ENCODE peak calls at places on chromosome 16, in five cellular contexts. B is OCI-LY7, X is neural progenitor cell, Y is HCT116, L is PC-3. F is an unnamed sample.

GRCh38 chr16:66334856-66335255 is 31.6 kb upstream of the CDH5 start:
- DNase-seq in Y (no peak), L (no peak), X (no peak), B (no peak), F (no peak)

GRCh38 chr16:81863630-81864352 is 84.7 kb downstream of the PLCG2 start:
- DNase-seq in Y (no peak), B (peak; percentile 91), X (peak; percentile 33), L (no peak), F (no peak)

GRCh38 chr16:76943936-76944335 is 247.1 kb upstream of the MON1B start:
- DNase-seq in L (no peak), B (no peak), X (no peak), Y (no peak), F (no peak)

GRCh38 chr16:1330260-1330914 is 3.1 kb upstream of the BAIAP3 start:
- DNase-seq in L (peak; percentile 57), B (peak; percentile 29), Y (no peak), X (no peak), F (no peak)

GRCh38 chr16:12516621-12517309 is 286.9 kb downstream of the CPPED1 start:
- DNase-seq in Y (no peak), X (no peak), L (no peak), B (no peak), F (no peak)

GRCh38 chr16:22029632-22030031 is 21.7 kb downstream of the MOSMO start:
- DNase-seq in X (no peak), B (no peak), Y (no peak), L (no peak), F (no peak)

GRCh38 chr16:3023415-3023668 is 400 bp downstream of the HCFC1R1 start:
- DNase-seq in X (no peak), Y (peak; percentile 73), B (no peak), L (peak; percentile 87), F (peak; percentile 76)

GRCh38 chr16:54817432-54817831 is 113.2 kb upstream of the IRX5 start:
- DNase-seq in Y (no peak), B (peak; percentile 38), L (peak; percentile 4), X (peak; percentile 26), F (no peak)

GRCh38 chr16:53048139-53048915 is 4.4 kb downstream of the CHD9NB start:
- DNase-seq in X (no peak), L (no peak), B (no peak), Y (no peak), F (peak; percentile 41)

DNA sequence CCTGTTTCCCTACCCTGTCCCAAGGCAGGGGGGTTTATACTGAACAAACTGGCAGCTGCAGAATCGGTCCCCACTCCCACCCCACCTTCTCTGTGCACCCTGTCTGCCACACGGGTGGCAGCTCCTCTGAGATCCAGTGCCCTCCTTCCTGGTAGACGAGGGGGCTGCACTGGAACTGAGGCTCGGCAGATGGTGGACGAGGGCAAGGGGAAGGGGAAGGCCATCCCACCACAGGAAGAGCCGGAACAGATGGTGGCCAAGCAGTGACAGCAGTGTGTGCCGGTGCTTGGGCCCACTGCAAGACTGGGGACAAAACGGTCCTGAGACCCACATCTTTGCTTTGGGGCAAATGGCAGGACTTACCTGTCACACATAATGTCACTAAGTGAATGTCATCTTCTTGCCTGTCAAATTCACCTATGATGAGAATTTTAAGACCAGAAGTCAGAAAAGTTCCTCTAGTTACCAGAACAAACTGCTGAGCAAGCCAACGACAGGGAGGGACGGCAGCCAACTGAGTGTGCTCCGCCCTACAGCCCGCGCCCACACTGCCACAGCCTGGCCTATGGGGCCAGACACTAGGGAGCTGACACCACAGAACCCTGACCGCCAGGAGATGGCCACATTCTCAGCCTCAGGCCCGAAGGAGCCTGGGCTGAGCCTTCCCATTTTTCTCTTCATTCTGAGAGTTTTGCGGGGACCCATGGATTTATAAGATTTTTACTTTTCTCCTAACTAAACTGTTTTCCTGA is 14.4 kb downstream of the NTAN1 start:
- DNase-seq in L (no peak), B (no peak), X (peak; percentile 29), Y (no peak), F (no peak)
- TF ChIP-seq CTCF in L (no peak), B (no peak), X (no peak), Y (no peak), F (no peak)

DNA sequence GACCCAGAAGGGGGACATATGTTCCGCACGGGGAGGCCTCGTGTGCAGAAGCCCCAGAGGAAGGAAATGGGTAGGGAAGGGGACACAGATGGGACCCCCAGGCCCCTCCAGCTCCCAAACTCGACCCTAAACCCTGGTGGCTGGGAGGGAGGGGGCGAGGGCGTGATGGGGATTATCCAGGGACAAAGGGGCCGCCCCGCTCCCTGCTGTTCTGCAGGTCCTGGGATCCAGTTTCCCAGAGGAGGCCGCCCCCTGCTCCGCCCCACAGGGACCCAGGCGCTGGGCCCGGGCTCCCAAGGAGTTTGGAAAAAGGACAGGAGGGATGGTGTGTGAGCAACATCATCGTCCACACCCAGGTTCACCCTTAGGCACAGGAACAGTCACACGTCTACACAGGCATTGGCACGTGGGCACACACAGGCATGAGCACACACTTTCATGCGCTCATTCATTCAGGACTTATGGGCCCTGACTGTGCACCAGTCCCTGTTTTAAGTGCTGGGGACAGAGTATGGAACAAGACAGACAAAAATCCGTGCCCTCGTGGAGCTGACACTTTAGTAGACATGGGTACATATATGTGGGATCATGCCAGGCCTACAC is 12.8 kb upstream of the FBXL19 start:
- DNase-seq in B (no peak), Y (no peak), X (peak; percentile 76), L (no peak), F (no peak)
- TF ChIP-seq EZH2phosphoT487 in B (no peak), Y (no peak), X (no peak), L (no peak), F (no peak)

GRCh38 chr16:85128079-85128837 is 16.0 kb upstream of the CIBAR2 start:
- DNase-seq in X (no peak), L (no peak), Y (no peak), B (no peak), F (no peak)

GRCh38 chr16:85125570-85126382 is 13.5 kb upstream of the CIBAR2 start:
- DNase-seq in Y (no peak), X (no peak), L (no peak), B (no peak), F (no peak)

GRCh38 chr16:85124636-85125346 is 12.5 kb upstream of the CIBAR2 start:
- DNase-seq in Y (no peak), X (no peak), B (no peak), L (no peak), F (no peak)

GRCh38 chr16:85126383-85126730 is 14.1 kb upstream of the CIBAR2 start:
- DNase-seq in L (no peak), Y (no peak), B (no peak), X (no peak), F (no peak)

DNA sequence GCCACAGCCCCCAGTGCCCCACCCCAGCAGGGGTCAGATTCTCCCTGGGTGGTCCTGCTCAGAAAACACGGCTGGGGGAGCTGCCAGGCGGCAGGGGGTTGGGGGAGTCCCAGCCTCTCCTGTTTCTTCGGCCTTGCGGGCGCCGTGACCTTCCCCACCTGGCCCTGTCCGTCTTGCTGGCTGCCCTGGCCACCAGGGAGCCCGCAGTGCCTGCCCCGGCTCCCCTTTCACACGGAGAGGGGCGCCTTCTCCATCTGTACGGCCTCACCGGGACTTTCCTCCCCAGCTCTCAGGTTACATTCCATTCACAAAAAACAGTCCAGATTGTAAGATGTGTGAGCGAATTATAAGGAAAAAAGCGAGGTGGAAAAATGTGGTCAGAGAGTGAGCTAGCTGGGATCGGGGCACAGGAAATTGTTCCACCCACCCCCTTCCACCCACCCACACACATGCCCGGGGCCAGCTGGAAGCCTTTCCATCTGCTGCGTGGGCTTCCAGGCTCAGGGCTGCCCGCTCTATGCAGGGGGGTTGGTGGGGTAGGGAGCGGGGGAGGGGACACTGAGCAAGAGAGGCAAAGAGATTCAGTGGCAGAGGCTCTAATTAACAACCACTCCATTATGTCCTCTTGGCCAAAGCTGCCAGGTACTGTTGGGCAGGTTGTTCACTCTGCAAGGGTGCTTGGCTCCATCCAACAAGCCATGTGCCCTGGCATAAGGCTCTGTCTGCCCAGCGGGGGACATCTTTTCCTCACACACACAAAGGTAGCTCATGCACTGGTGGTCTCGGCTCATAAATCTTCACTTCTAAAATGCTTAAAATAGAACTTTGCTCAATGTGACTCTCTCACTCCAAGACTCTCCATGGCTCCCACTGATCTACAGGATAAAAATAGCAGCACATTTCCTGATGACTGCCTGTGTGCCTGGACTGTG is 14.7 kb upstream of the CIBAR2 start:
- DNase-seq in L (peak; percentile 29), X (peak; percentile 69), B (no peak), Y (no peak), F (peak; percentile 73)
- TF ChIP-seq CTCF in L (no peak), X (peak; percentile 13), B (no peak), Y (no peak), F (no peak)

DNA sequence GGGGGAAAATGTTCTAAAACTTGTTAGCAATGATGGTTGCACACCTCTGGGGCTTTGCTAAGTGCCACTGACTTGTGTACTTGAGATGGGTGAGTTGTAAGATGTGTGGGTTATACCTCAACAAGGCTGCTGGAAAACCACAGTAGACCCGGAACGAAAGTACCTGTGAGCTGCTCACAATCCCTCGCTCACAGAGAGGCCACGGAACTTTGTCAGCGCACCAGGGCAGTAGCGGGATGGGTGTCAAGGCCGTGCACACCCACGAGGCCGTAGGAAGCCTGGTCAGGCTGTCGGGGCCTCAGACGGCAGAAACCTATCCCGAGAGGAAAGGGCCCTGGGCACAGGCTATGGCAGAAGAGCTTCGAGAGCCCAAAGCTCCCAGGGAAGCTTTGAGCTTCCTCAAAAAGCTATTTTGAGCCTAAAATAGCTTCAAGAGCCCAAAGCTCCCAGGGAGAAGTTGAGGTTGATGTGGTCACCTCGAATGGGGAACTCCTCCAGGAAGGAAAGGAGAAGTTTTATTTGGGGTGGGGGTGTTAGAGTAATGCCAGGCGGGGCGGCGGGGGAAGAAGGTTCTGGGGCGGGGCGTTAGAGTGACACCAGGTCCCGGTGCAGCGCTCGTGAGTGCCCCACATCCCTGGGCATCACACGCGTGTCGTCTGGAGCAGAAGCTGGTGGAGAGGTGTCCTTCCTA is 19.0 kb downstream of the CBFA2T3 start:
- DNase-seq in B (no peak), X (no peak), L (no peak), Y (no peak), F (no peak)
- TF ChIP-seq EZH2phosphoT487 in B (no peak), X (no peak), L (no peak), Y (no peak), F (no peak)

GRCh38 chr16:70736454-70737376 is 50.9 kb upstream of the MTSS2 start:
- DNase-seq in X (peak; percentile 23), Y (no peak), B (peak; percentile 19), L (no peak), F (no peak)

GRCh38 chr16:70737377-70738082 is 51.7 kb upstream of the MTSS2 start:
- DNase-seq in X (no peak), Y (no peak), B (peak; percentile 65), L (no peak), F (peak; percentile 79)

GRCh38 chr16:70740174-70740918 is 54.5 kb upstream of the MTSS2 start:
- DNase-seq in X (no peak), L (no peak), B (no peak), Y (no peak), F (no peak)

GRCh38 chr16:70739389-70739788 is 53.5 kb upstream of the MTSS2 start:
- DNase-seq in L (no peak), Y (no peak), B (no peak), X (no peak), F (no peak)

GRCh38 chr16:70738083-70738977 is 52.5 kb upstream of the MTSS2 start:
- DNase-seq in B (peak; percentile 26), X (peak; percentile 61), Y (no peak), L (peak; percentile 46), F (peak; percentile 66)
- TF ChIP-seq CTCF in B (peak; percentile 61), X (peak; percentile 49), Y (peak; percentile 73), L (peak; percentile 55), F (peak; percentile 53)

F was measured in hepatocyte.